ENCODE peak calls at places on chromosomes 7 and 10, in four cellular contexts. One of them, this sample, is unnamed.

GRCh38 chr7:2008936-2009540 is 223.7 kb downstream of the MAD1L1 start:
- DNase-seq in adrenal gland: no peak
- DNase-seq in thoracic aorta: no peak
- DNase-seq in ovary: peak; percentile 25
- DNase-seq in this sample: peak; percentile 22

GRCh38 chr7:55109384-55110167 is 90.8 kb downstream of the EGFR start:
- DNase-seq in adrenal gland: no peak
- DNase-seq in thoracic aorta: no peak
- DNase-seq in ovary: peak; percentile 62
- DNase-seq in this sample: no peak

GRCh38 chr7:148382585-148382984 is 208.0 kb upstream of the C7orf33 start:
- DNase-seq in adrenal gland: no peak
- DNase-seq in thoracic aorta: no peak
- DNase-seq in ovary: no peak
- DNase-seq in this sample: no peak

GRCh38 chr7:158743219-158743618 is 38.6 kb upstream of the NCAPG2 start:
- DNase-seq in adrenal gland: no peak
- DNase-seq in thoracic aorta: no peak
- DNase-seq in ovary: no peak
- DNase-seq in this sample: no peak

GRCh38 chr10:108132303-108132702 is 967.8 kb upstream of the SORCS1 start:
- DNase-seq in adrenal gland: no peak
- DNase-seq in thoracic aorta: no peak
- DNase-seq in ovary: no peak
- DNase-seq in this sample: no peak

GRCh38 chr7:117872565-117873055 is 631 bp downstream of the CTTNBP2 start:
- DNase-seq in adrenal gland: peak; percentile 24
- DNase-seq in thoracic aorta: no peak
- DNase-seq in ovary: peak; percentile 49
- DNase-seq in this sample: peak; percentile 30

GRCh38 chr10:125035136-125035535 is 93.2 kb downstream of the ZRANB1 start:
- DNase-seq in adrenal gland: no peak
- DNase-seq in thoracic aorta: no peak
- DNase-seq in ovary: no peak
- DNase-seq in this sample: no peak

GRCh38 chr10:113133497-113133896 is 183.4 kb downstream of the TCF7L2 start:
- DNase-seq in adrenal gland: no peak
- DNase-seq in thoracic aorta: no peak
- DNase-seq in ovary: no peak
- DNase-seq in this sample: no peak

GRCh38 chr10:119006451-119007210 is 22.9 kb upstream of the NANOS1 start:
- DNase-seq in adrenal gland: peak; percentile 91
- DNase-seq in thoracic aorta: peak; percentile 68
- DNase-seq in ovary: no peak
- DNase-seq in this sample: peak; percentile 46

GRCh38 chr10:11636761-11637166 is 25.3 kb upstream of the USP6NL start:
- DNase-seq in adrenal gland: no peak
- DNase-seq in thoracic aorta: no peak
- DNase-seq in ovary: no peak
- DNase-seq in this sample: no peak

GRCh38 chr7:28658392-28658791 is 246.1 kb downstream of the CREB5 start:
- DNase-seq in adrenal gland: no peak
- DNase-seq in thoracic aorta: no peak
- DNase-seq in ovary: no peak
- DNase-seq in this sample: no peak

GRCh38 chr10:104284783-104285182 is 15.8 kb downstream of the GSTO2 start:
- DNase-seq in adrenal gland: no peak
- DNase-seq in thoracic aorta: no peak
- DNase-seq in ovary: no peak
- DNase-seq in this sample: no peak

GRCh38 chr7:90597879-90598278 is 1.8 kb downstream of the CDK14 start:
- DNase-seq in adrenal gland: no peak
- DNase-seq in thoracic aorta: no peak
- DNase-seq in ovary: no peak
- DNase-seq in this sample: no peak
- H3K4me3 ChIP-seq in adrenal gland: no peak overlapping the region
- H3K4me3 ChIP-seq in thoracic aorta: peak overlapping the region; percentile 78
- H3K4me3 ChIP-seq in ovary: no peak overlapping the region
- H3K4me3 ChIP-seq in this sample: no peak overlapping the region

GRCh38 chr7:100155553-100156317 is 2.8 kb downstream of the TRAPPC14 start:
- DNase-seq in adrenal gland: no peak
- DNase-seq in thoracic aorta: no peak
- DNase-seq in ovary: no peak
- DNase-seq in this sample: no peak
- TF ChIP-seq CTCF in adrenal gland: no peak
- TF ChIP-seq CTCF in thoracic aorta: no peak
- TF ChIP-seq CTCF in ovary: no peak
- TF ChIP-seq CTCF in this sample: no peak

GRCh38 chr7:152899482-152900166 is 140.1 kb downstream of the ACTR3B start:
- DNase-seq in adrenal gland: no peak
- DNase-seq in thoracic aorta: no peak
- DNase-seq in ovary: no peak
- DNase-seq in this sample: no peak
- H3K4me1 ChIP-seq in adrenal gland: no peaks in the 10 kb centered on the region
- H3K4me1 ChIP-seq in thoracic aorta: no peaks in the 10 kb centered on the region
- H3K4me1 ChIP-seq in ovary: no peaks in the 10 kb centered on the region
- H3K4me1 ChIP-seq in this sample: no peaks in the 10 kb centered on the region

DNA sequence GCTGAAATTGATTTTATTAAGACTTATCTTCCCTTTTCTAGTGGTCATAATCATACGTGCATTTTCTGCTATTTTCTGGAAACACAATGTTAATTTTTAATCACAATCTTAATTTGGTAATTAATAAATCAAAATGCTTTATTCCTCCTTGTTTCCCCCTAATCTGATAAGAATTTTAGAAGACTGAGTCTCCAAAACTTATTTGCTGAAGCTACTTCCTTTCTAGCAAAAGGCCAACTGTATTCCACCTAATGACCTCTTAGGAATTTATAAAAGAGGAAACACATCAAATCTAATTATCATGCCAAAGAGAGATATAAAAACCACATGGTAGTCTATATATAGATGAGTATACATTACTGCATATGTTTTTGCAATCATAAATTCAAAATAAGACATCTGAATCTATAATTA is 140.6 kb downstream of the GNAI1 start:
- DNase-seq in adrenal gland: no peak
- DNase-seq in thoracic aorta: no peak
- DNase-seq in ovary: no peak
- DNase-seq in this sample: no peak
- H3K4me3 ChIP-seq in adrenal gland: no peak overlapping the region
- H3K4me3 ChIP-seq in thoracic aorta: no peak overlapping the region
- H3K4me3 ChIP-seq in ovary: no peak overlapping the region
- H3K4me3 ChIP-seq in this sample: no peak overlapping the region